ENCODE peak calls at places on chromosomes 5 and 9, in eight cellular contexts. C, Q, W, I, L, S, H and G are unnamed samples.
A peak's percentile ranks its signal among the peaks of the same experiment; 100 is the strongest.

GRCh38 chr5:57494104-57495098 is 11.8 kb upstream of the ACTBL2 start:
- DNase-seq in W (peak; percentile 95), I (peak; percentile 21), S (peak; percentile 89), L (no peak), C (peak; percentile 15), H (no peak), Q (peak; percentile 42), G (no peak)

GRCh38 chr5:137142371-137143243 is 356.5 kb downstream of the SPOCK1 start:
- DNase-seq in I (no peak), W (peak; percentile 84), L (peak; percentile 23), C (peak; percentile 34), H (no peak), S (peak; percentile 80), Q (no peak), G (no peak)

GRCh38 chr5:43649256-43649655 is 46.3 kb downstream of the NNT start:
- DNase-seq in W (peak; percentile 75), Q (no peak), H (no peak), C (no peak), L (no peak), S (no peak), I (no peak), G (no peak)

GRCh38 chr5:100518377-100518776 is 16.8 kb upstream of the FAM174A start:
- DNase-seq in S (no peak), W (no peak), Q (peak; percentile 12), C (no peak), I (no peak), L (no peak), H (no peak), G (no peak)

GRCh38 chr5:151123897-151124751 is 33.5 kb downstream of the ANXA6 start:
- DNase-seq in C (peak; percentile 51), Q (no peak), H (peak; percentile 70), L (peak; percentile 95), S (peak; percentile 74), I (peak; percentile 81), W (peak; percentile 16), G (no peak)

GRCh38 chr5:113617191-113617796 is 103.8 kb downstream of the YTHDC2 start:
- DNase-seq in L (no peak), Q (no peak), H (no peak), W (no peak), C (no peak), S (no peak), I (no peak), G (no peak)

GRCh38 chr9:120326076-120326693 is 253.8 kb downstream of the CDK5RAP2 start:
- DNase-seq in I (no peak), L (no peak), W (no peak), S (no peak), Q (no peak), C (no peak), H (no peak), G (no peak)

GRCh38 chr5:139908749-139909148 is 113.1 kb downstream of the PSD2 start:
- DNase-seq in H (no peak), C (no peak), S (no peak), Q (no peak), L (peak; percentile 43), W (peak; percentile 36), I (peak; percentile 29), G (no peak)

GRCh38 chr9:85630676-85631075 is 111.1 kb downstream of the AGTPBP1 start:
- DNase-seq in Q (no peak), W (no peak), S (no peak), L (no peak), H (no peak), I (no peak), C (no peak), G (no peak)

GRCh38 chr5:88251048-88251711 is 17.5 kb downstream of the TMEM161B start:
- DNase-seq in Q (no peak), C (no peak), W (peak; percentile 12), H (no peak), L (no peak), S (no peak), I (no peak), G (no peak)
- H3K4me3 ChIP-seq in Q (no peak overlapping the region), C (no peak overlapping the region), W (no peak overlapping the region), H (no peak overlapping the region), L (no peak overlapping the region), S (no peak overlapping the region), I (no peak overlapping the region), G (no peak overlapping the region)

GRCh38 chr9:65411901-65412300 is 126.9 kb upstream of the FOXD4L5 start:
- DNase-seq in I (no peak), S (no peak), W (no peak), C (no peak), H (peak; percentile 15), L (no peak), Q (no peak), G (no peak)

GRCh38 chr9:65409471-65409980 is 124.5 kb upstream of the FOXD4L5 start:
- DNase-seq in S (no peak), I (no peak), C (no peak), L (no peak), Q (no peak), H (peak; percentile 22), W (no peak), G (no peak)

GRCh38 chr9:65410926-65411325 is 125.9 kb upstream of the FOXD4L5 start:
- DNase-seq in W (no peak), C (no peak), I (no peak), H (peak; percentile 26), S (no peak), Q (no peak), L (no peak), G (no peak)

DNA sequence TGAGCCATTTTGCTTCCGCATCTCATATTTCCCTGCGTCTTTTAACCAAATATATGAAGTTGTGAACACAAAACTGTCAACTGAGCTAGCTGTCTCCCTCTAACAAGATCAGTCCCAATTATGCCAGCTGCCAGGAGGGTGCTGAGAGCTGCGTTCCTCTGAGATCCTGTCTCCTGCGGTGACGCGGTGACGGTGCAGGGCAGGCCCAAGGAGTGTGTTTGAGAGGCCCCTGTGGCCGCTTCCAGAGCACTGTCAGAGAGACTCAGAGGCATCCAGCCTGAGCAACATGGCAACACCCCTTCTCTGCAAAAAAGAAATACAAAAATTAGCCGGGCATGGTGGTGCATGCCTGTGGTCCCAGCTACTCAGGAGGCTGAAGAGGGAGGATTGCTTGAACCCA is 126.3 kb upstream of the FOXD4L5 start:
- DNase-seq in W (no peak), L (no peak), S (no peak), I (no peak), H (peak; percentile 14), Q (no peak), C (no peak), G (no peak)
- H3K9me3 ChIP-seq in W (no peaks in the 10 kb centered on the region), L (no peaks in the 10 kb centered on the region), S (no peaks in the 10 kb centered on the region), I (no peaks in the 10 kb centered on the region), H (no peaks in the 10 kb centered on the region), Q (no peaks in the 10 kb centered on the region), C (no peaks in the 10 kb centered on the region), G (peaks cover 10% of the 10 kb centered on the region)

DNA sequence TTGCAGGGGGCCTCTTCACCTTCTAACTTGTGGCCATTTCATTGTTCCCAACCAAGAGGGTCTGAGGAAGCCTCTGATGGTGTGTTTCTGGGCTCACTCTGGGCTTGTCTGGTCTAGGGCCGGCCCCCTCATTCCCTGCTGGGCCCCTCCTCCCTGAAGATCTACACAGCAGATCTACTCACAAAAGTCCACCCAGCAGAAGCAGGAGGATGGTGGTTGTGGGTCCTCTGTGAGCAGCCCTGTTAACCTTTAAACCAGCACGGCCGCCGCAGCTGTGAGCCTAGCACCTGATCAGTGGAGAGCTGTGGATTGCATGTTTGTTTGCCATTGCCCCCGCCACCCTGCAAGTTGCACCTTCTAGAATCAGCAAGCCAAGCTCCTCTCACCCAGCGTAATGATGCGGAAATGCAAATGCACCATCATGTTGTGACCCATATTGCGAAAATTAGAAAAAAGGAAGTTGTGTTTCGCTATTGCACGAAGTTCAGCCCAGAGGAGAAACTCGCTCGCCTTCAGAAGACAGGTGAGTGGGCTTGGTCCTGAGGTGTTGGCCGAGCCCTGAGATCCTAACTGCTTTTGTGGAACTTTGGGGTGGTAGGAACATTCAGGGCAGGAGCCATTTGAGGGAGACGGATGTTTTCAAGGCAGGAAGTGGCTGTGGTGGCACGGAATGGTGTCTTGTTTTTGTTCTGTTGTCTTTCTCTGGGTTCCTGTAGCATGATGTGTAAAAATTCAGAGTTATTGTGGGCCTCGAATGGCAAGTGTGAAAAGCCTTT is 16.7 kb downstream of the FGD3 start:
- DNase-seq in I (no peak), S (peak; percentile 64), Q (peak; percentile 47), H (no peak), W (no peak), L (peak; percentile 29), C (no peak), G (no peak)
- H3K4me3 ChIP-seq in I (peak overlapping the region; percentile 22), S (no peak overlapping the region), Q (peak overlapping the region; percentile 49), H (peak overlapping the region; percentile 51), W (no peak overlapping the region), L (peak overlapping the region; percentile 7), C (peak overlapping the region; percentile 39), G (no peak overlapping the region)

DNA sequence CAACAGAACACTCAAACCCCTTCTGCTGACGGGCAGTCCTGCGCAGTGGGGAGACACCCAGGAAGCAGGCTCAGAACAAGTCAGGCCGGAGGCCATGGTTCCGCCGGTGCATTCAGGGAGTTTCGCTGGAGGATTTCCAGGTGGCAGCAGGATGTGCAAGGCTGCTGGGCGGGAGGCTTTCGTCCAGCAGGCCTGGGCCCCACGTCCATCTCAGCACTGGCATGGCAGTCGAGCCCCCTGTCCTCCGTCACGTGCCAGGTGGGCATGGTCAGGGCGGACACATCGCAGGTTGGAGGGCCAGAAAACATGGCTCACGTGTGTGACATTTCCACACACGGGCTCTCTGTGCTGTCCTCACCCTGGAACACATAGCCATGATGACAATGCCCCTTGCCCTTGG is 299.9 kb upstream of the IRX2 start:
- DNase-seq in Q (no peak), C (no peak), S (no peak), L (no peak), H (no peak), I (no peak), W (no peak), G (no peak)
- H3K9me3 ChIP-seq in Q (no peaks in the 10 kb centered on the region), C (no peaks in the 10 kb centered on the region), S (no peaks in the 10 kb centered on the region), L (no peaks in the 10 kb centered on the region), H (no peaks in the 10 kb centered on the region), I (no peaks in the 10 kb centered on the region), W (no peaks in the 10 kb centered on the region), G (no peaks in the 10 kb centered on the region)